ENCODE peak calls at places on chromosomes 2 and 18, in eight cellular contexts. T is glutamatergic neuron; B is left cardiac atrium; P is HFF-Myc; K is posterior cingulate gyrus; E is activated CD8-positive, alpha-beta memory T cell treated with anti-CD3 and anti-CD28 coated beads for 24 hours; I is T follicular helper cell; M is Kasumi-1. O is an unnamed sample.

GRCh38 chr2:113858764-113859163 is 31.1 kb upstream of the ACTR3 start:
- DNase-seq in E (no peak), K (no peak), P (peak), B (no peak), T (no peak), I (no peak), M (no peak), O (no peak)

GRCh38 chr2:182592691-182593393 is 123.2 kb upstream of the DNAJC10 start:
- DNase-seq in P (peak), T (no peak), B (no peak), E (no peak), M (no peak), K (no peak), I (no peak), O (no peak)

GRCh38 chr18:67916142-67916541 is 399.6 kb upstream of the DSEL start:
- DNase-seq in P (no peak), E (no peak), I (no peak), K (no peak), B (no peak), M (no peak), T (no peak), O (no peak)

GRCh38 chr2:187544371-187545080 is 9.7 kb downstream of the TFPI start:
- DNase-seq in B (peak), K (no peak), E (no peak), P (no peak), T (no peak), M (no peak), I (no peak), O (no peak)

GRCh38 chr2:134227666-134228065 is 26.2 kb upstream of the MGAT5 start:
- DNase-seq in M (no peak), P (no peak), T (no peak), K (no peak), E (no peak), I (no peak), B (no peak), O (no peak)

GRCh38 chr2:8582191-8582849 is 99.5 kb upstream of the ID2 start:
- DNase-seq in M (no peak), E (peak), K (no peak), B (no peak), T (no peak), P (no peak), I (no peak), O (no peak)

GRCh38 chr18:51098513-51098912 is 68.5 kb downstream of the SMAD4 start:
- DNase-seq in M (no peak), B (no peak), E (no peak), K (no peak), T (no peak), I (no peak), P (no peak), O (no peak)

GRCh38 chr2:125643585-125643984 is 1012.4 kb upstream of the GYPC start:
- DNase-seq in B (no peak), T (no peak), M (no peak), I (no peak), K (no peak), P (no peak), E (no peak), O (no peak)

GRCh38 chr2:12507295-12507694 is 209.4 kb upstream of the TRIB2 start:
- DNase-seq in E (peak), M (peak), P (peak), K (no peak), B (no peak), I (peak), T (no peak), O (no peak)

GRCh38 chr2:46029332-46029811 is 267.8 kb upstream of the EPAS1 start:
- DNase-seq in K (no peak), P (no peak), M (no peak), E (no peak), T (no peak), B (no peak), I (no peak), O (peak)

GRCh38 chr2:231221761-231222160 is 23.3 kb downstream of the ARMC9 start:
- DNase-seq in I (no peak), K (no peak), P (no peak), M (no peak), B (no peak), E (no peak), T (no peak), O (no peak)

GRCh38 chr18:22280453-22280750 is 111.0 kb downstream of the GATA6 start:
- DNase-seq in M (no peak), I (no peak), E (no peak), P (no peak), T (no peak), B (no peak), K (no peak), O (no peak)

GRCh38 chr2:10048501-10049171 is 5.3 kb downstream of the KLF11 start:
- DNase-seq in K (no peak), M (peak), E (no peak), B (no peak), T (no peak), I (no peak), P (no peak), O (no peak)

GRCh38 chr18:12308386-12309100 is 502 bp downstream of the TUBB6 start:
- DNase-seq in T (peak), P (no peak), B (peak), K (no peak), I (no peak), E (no peak), M (peak), O (peak)

GRCh38 chr18:23619388-23619873 is 33.1 kb upstream of the NPC1 start:
- DNase-seq in B (peak), T (peak), K (peak), M (no peak), E (peak), P (no peak), I (no peak), O (no peak)

GRCh38 chr2:199463708-199464613 is 6.2 kb upstream of the SATB2 start:
- DNase-seq in K (no peak), P (no peak), E (no peak), T (no peak), I (no peak), M (no peak), B (no peak), O (no peak)

GRCh38 chr2:144520718-144521487 is 984 bp upstream of the ZEB2 start:
- DNase-seq in K (no peak), M (no peak), E (no peak), I (no peak), T (no peak), P (no peak), B (no peak), O (no peak)

GRCh38 chr2:95270541-95271081 is 3.6 kb upstream of the PROM2 start:
- DNase-seq in K (no peak), T (no peak), B (no peak), M (no peak), P (no peak), I (no peak), E (peak), O (no peak)

GRCh38 chr2:28521663-28522062 is 25.8 kb downstream of the PLB1 start:
- DNase-seq in I (no peak), P (no peak), E (no peak), M (peak), K (no peak), B (no peak), T (no peak), O (no peak)

GRCh38 chr2:167380094-167380493 is 491.8 kb downstream of the XIRP2 start:
- DNase-seq in P (no peak), T (no peak), I (no peak), K (no peak), E (no peak), B (no peak), M (no peak), O (no peak)

GRCh38 chr2:227890495-227891079 is 19.2 kb downstream of the DAW1 start:
- DNase-seq in B (no peak), I (no peak), P (peak), M (peak), E (no peak), T (no peak), K (no peak), O (peak)

GRCh38 chr2:223822818-223823217 is 14.6 kb downstream of the AP1S3 start:
- DNase-seq in T (no peak), P (no peak), I (no peak), K (no peak), B (no peak), M (no peak), E (no peak), O (no peak)

GRCh38 chr18:11689972-11690570 is 1.0 kb downstream of the GNAL start:
- DNase-seq in K (no peak), P (peak), M (no peak), T (peak), I (no peak), E (no peak), B (no peak), O (no peak)

GRCh38 chr2:85341269-85342029 is 12.9 kb downstream of the RETSAT start:
- DNase-seq in B (no peak), I (no peak), E (no peak), M (no peak), T (no peak), K (no peak), P (no peak), O (no peak)